ENCODE peak calls at places on chromosomes 3 and 15, in four cellular contexts. J is choroid plexus epithelial cell; N is lower leg skin; Z is CD8-positive, alpha-beta T cell. V is an unnamed sample.

GRCh38 chr3:10666621-10667020 is 149.4 kb upstream of the SLC6A11 start:
- DNase-seq in J (no peak), N (peak; percentile 17), Z (no peak), V (no peak)

GRCh38 chr3:188491276-188491687 is 337.3 kb downstream of the LPP start:
- DNase-seq in J (peak; percentile 90), N (no peak), Z (no peak), V (no peak)

GRCh38 chr3:123272547-123272946 is 70.8 kb downstream of the SEC22A start:
- DNase-seq in J (peak; percentile 26), N (no peak), Z (no peak), V (no peak)

GRCh38 chr3:123941150-123941941 is 19.7 kb downstream of the CCDC14 start:
- DNase-seq in J (peak; percentile 19), N (no peak), Z (no peak), V (no peak)

GRCh38 chr3:16058511-16058910 is 116.0 kb upstream of the GALNT15 start:
- DNase-seq in J (peak; percentile 63), N (no peak), Z (no peak), V (no peak)

GRCh38 chr3:132245547-132245946 is 71.7 kb upstream of the ACP3 start:
- DNase-seq in J (peak; percentile 37), N (no peak), Z (no peak), V (no peak)

GRCh38 chr3:116566478-116566960 is 121.2 kb upstream of the LSAMP start:
- DNase-seq in J (no peak), N (no peak), Z (no peak), V (no peak)

GRCh38 chr15:69629631-69630161 is 177.1 kb downstream of the RPLP1 start:
- DNase-seq in J (no peak), N (no peak), Z (no peak), V (no peak)

GRCh38 chr15:96860746-96861145 is 530.2 kb downstream of the NR2F2 start:
- DNase-seq in J (peak; percentile 6), N (no peak), Z (no peak), V (no peak)
- TF ChIP-seq CTCF in J (peak; percentile 25), N (no peak), Z (no peak), V (peak; percentile 39)

GRCh38 chr15:41018534-41018933 is 65.3 kb downstream of the CHAC1 start:
- DNase-seq in J (peak; percentile 44), N (no peak), Z (no peak), V (no peak)
- TF ChIP-seq CTCF in J (peak; percentile 26), N (no peak), Z (no peak), V (peak; percentile 51)

DNA sequence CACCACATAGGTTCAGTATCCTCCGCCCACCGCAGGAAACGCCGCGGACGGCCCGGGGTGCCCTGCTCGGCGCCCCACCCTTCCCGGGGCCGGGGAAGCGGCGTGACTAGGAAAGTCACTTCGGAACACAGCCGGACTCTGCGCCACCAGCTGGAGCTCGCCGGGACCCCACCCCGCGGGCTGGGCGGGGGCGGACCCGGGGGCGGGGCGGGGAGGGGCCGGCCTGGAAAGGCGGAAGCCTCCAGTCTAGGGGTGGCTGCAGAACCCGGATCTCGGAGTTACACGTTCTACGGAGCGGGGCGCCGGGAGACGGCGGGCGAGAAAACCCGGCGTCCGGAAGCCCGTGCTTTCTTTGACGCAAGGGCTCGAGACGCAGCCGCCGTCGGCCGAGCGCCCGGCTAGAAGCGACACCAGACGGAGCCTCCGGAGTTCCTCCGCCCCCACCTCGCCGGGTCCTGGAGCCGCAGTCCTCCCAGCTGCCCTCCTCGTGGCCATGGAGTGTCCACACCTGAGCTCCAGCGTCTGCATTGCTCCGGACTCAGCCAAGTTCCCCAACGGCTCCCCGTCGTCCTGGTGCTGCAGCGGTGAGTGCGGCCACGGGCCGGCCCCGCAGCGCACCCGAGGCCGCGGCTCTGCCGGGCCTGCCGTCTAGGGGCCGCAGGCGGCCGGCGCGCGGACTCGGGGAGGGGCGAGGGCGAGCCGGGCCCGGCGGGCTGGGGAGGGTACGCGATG is at the start of gene USP3:
- DNase-seq in J (peak; percentile 98), N (peak; percentile 92), Z (peak; percentile 92), V (peak; percentile 96)
- TF ChIP-seq CTCF in J (no peak), N (no peak), Z (no peak), V (peak; percentile 59)

GRCh38 chr3:138148503-138148902 is 16.3 kb upstream of the A4GNT start:
- DNase-seq in J (peak; percentile 28), N (no peak), Z (no peak), V (no peak)
- TF ChIP-seq CTCF in J (peak; percentile 35), N (no peak), Z (no peak), V (no peak)

GRCh38 chr15:45431502-45431901 is 53.2 kb upstream of the GATM start:
- DNase-seq in J (no peak), N (no peak), Z (no peak), V (no peak)

GRCh38 chr15:45439521-45439931 is 61.2 kb upstream of the GATM start:
- DNase-seq in J (no peak), N (no peak), Z (no peak), V (no peak)

GRCh38 chr15:45434168-45434567 is 55.8 kb upstream of the GATM start:
- DNase-seq in J (no peak), N (no peak), Z (no peak), V (no peak)

GRCh38 chr15:45429974-45430792 is 51.8 kb upstream of the GATM start:
- DNase-seq in J (peak; percentile 60), N (peak; percentile 43), Z (peak; percentile 88), V (peak; percentile 84)

GRCh38 chr15:45435124-45435903 is 57.0 kb upstream of the GATM start:
- DNase-seq in J (no peak), N (no peak), Z (no peak), V (no peak)
- TF ChIP-seq CTCF in J (no peak), N (no peak), Z (no peak), V (no peak)

V was measured in type B pancreatic cell.